ENCODE peak calls at places on chromosome 5, in four cellular contexts. F is natural killer cell treated with Interleukin-12 subunit alpha and Interleukin-12 subunit beta and Interleukin-15 and Interleukin-18, amount 100 ng/mL, for 72 hours; R is esophagus squamous epithelium; H is NCI-H2081. O is an unnamed sample.

GRCh38 chr5:109619024-109619460 is 70.7 kb upstream of the MAN2A1 start:
- DNase-seq in F (no peak), R (no peak), H (no peak), O (no peak)

GRCh38 chr5:16427572-16427971 is 38.0 kb downstream of the ZNF622 start:
- DNase-seq in F (no peak), R (no peak), H (peak), O (no peak)

GRCh38 chr5:137305971-137306592 is 193.0 kb downstream of the SPOCK1 start:
- DNase-seq in F (no peak), R (no peak), H (no peak), O (no peak)

GRCh38 chr5:27962201-27962600 is 923.8 kb upstream of the CDH9 start:
- DNase-seq in F (no peak), R (no peak), H (no peak), O (no peak)

GRCh38 chr5:36587354-36587753 is 19.1 kb upstream of the SLC1A3 start:
- DNase-seq in F (no peak), R (no peak), H (no peak), O (no peak)

GRCh38 chr5:115962565-115963402 is 509 bp downstream of the LVRN start:
- DNase-seq in F (no peak), R (no peak), H (no peak), O (no peak)

GRCh38 chr5:179953934-179954833 is 46.5 kb upstream of the TBC1D9B start:
- DNase-seq in F (no peak), R (no peak), H (no peak), O (no peak)

GRCh38 chr5:151451626-151452520 is 4.5 kb downstream of the SLC36A1 start:
- DNase-seq in F (no peak), R (no peak), H (no peak), O (no peak)

GRCh38 chr5:50814541-50814940 is 148.1 kb downstream of the PARP8 start:
- DNase-seq in F (no peak), R (no peak), H (no peak), O (no peak)

GRCh38 chr5:151095341-151096000 is 14.6 kb upstream of the TNIP1 start:
- DNase-seq in F (no peak), R (no peak), H (no peak), O (no peak)

GRCh38 chr5:81721049-81721448 is 29.8 kb downstream of the SSBP2 start:
- DNase-seq in F (no peak), R (no peak), H (no peak), O (no peak)

GRCh38 chr5:163193886-163194285 is 243.5 kb upstream of the CCNG1 start:
- DNase-seq in F (no peak), R (no peak), H (no peak), O (no peak)

GRCh38 chr5:38124321-38124720 is 134.0 kb upstream of the EGFLAM start:
- DNase-seq in F (no peak), R (no peak), H (no peak), O (no peak)

GRCh38 chr5:100406640-100407039 is 128.5 kb upstream of the FAM174A start:
- DNase-seq in F (no peak), R (no peak), H (peak), O (no peak)

GRCh38 chr5:2579126-2579525 is 172.4 kb downstream of the IRX2 start:
- DNase-seq in F (no peak), R (no peak), H (no peak), O (no peak)

O was measured in CD14-positive monocyte.